ENCODE peak calls at places on chromosomes 11 and 22, in seven cellular contexts. S is HCT116, C is cardiac muscle cell, D is cardiac fibroblast, E is GM12878, H is OCI-LY7, U is foreskin fibroblast. L is an unnamed sample.

GRCh38 chr11:78767409-78767932 is 192.8 kb upstream of the NARS2 start:
- DNase-seq in S (no peak), C (no peak), D (no peak), E (no peak), H (no peak), U (peak; percentile 29), L (no peak)

GRCh38 chr22:41256898-41257260 is 16.1 kb upstream of the CHADL start:
- DNase-seq in S (no peak), C (no peak), D (peak; percentile 22), E (no peak), H (no peak), U (peak; percentile 24), L (no peak)

GRCh38 chr11:8913961-8914660 is 3.1 kb downstream of the AKIP1 start:
- DNase-seq in S (no peak), C (peak; percentile 59), D (peak; percentile 64), E (no peak), H (peak; percentile 70), U (peak; percentile 69), L (peak; percentile 62)

GRCh38 chr11:73288873-73289707 is 17.0 kb downstream of the P2RY6 start:
- DNase-seq in S (peak; percentile 53), C (peak; percentile 73), D (peak; percentile 81), E (peak; percentile 70), H (peak; percentile 80), U (peak; percentile 79), L (peak; percentile 84)

GRCh38 chr11:111974451-111974850 is 37.3 kb downstream of the DIXDC1 start:
- DNase-seq in S (no peak), C (no peak), D (no peak), E (no peak), H (no peak), U (no peak), L (no peak)

GRCh38 chr11:65954771-65955170 is 6.8 kb upstream of the SART1 start:
- DNase-seq in S (no peak), C (no peak), D (no peak), E (no peak), H (no peak), U (no peak), L (no peak)

GRCh38 chr11:108364159-108364558 is 103.2 kb downstream of the C11orf65 start:
- DNase-seq in S (no peak), C (no peak), D (no peak), E (no peak), H (no peak), U (peak; percentile 22), L (no peak)

GRCh38 chr11:76592025-76592914 is 78.3 kb downstream of the LRRC32 start:
- DNase-seq in S (no peak), C (no peak), D (no peak), E (no peak), H (no peak), U (no peak), L (no peak)

GRCh38 chr11:94666792-94667721 is 99.9 kb downstream of the PIWIL4 start:
- DNase-seq in S (no peak), C (no peak), D (no peak), E (no peak), H (no peak), U (no peak), L (no peak)

GRCh38 chr22:47804281-47804680 is 1041.8 kb downstream of the TBC1D22A start:
- DNase-seq in S (no peak), C (no peak), D (no peak), E (no peak), H (no peak), U (no peak), L (no peak)

GRCh38 chr11:3609416-3610265 is 32.2 kb downstream of the ART5 start:
- DNase-seq in S (peak; percentile 35), C (peak; percentile 59), D (peak; percentile 56), E (no peak), H (peak; percentile 51), U (peak; percentile 70), L (peak; percentile 60)

GRCh38 chr22:21837184-21837979 is 30.1 kb downstream of the MAPK1 start:
- DNase-seq in S (peak; percentile 39), C (peak; percentile 62), D (peak; percentile 74), E (no peak), H (no peak), U (peak; percentile 89), L (no peak)

GRCh38 chr11:120400564-120401364 is 64.6 kb downstream of the ARHGEF12 start:
- DNase-seq in S (peak; percentile 90), C (no peak), D (peak; percentile 93), E (peak; percentile 51), H (no peak), U (peak; percentile 97), L (no peak)

GRCh38 chr22:40247976-40248375 is 70.3 kb downstream of the TNRC6B start:
- DNase-seq in S (no peak), C (no peak), D (no peak), E (no peak), H (no peak), U (no peak), L (no peak)

GRCh38 chr11:94139421-94139820 is 10.8 kb downstream of the PANX1 start:
- DNase-seq in S (no peak), C (peak; percentile 41), D (no peak), E (no peak), H (no peak), U (no peak), L (no peak)

GRCh38 chr11:112096194-112096593 is 9.5 kb downstream of the SDHD start:
- DNase-seq in S (no peak), C (no peak), D (no peak), E (no peak), H (no peak), U (no peak), L (no peak)

GRCh38 chr22:49934144-49934890 is 15.9 kb downstream of the CRELD2 start:
- DNase-seq in S (no peak), C (no peak), D (peak; percentile 51), E (no peak), H (no peak), U (peak; percentile 60), L (no peak)

GRCh38 chr11:46529928-46530574 is 63.8 kb downstream of the AMBRA1 start:
- DNase-seq in S (no peak), C (no peak), D (no peak), E (no peak), H (no peak), U (no peak), L (no peak)

GRCh38 chr11:576791-577610 is 731 bp downstream of the PHRF1 start:
- DNase-seq in S (no peak), C (no peak), D (no peak), E (no peak), H (no peak), U (no peak), L (no peak)

GRCh38 chr22:31625661-31626426 is 36.2 kb downstream of the PISD start:
- DNase-seq in S (no peak), C (peak; percentile 45), D (peak; percentile 52), E (no peak), H (no peak), U (peak; percentile 55), L (no peak)

GRCh38 chr11:66188580-66188979 is 79.9 kb upstream of the RAB1B start:
- DNase-seq in S (no peak), C (no peak), D (peak; percentile 63), E (no peak), H (no peak), U (peak; percentile 79), L (no peak)

GRCh38 chr11:68889948-68890446 is 13.6 kb downstream of the MRPL21 start:
- DNase-seq in S (no peak), C (peak; percentile 54), D (peak; percentile 84), E (no peak), H (no peak), U (peak; percentile 99), L (no peak)

GRCh38 chr11:68893282-68893681 is 10.3 kb downstream of the MRPL21 start:
- DNase-seq in S (no peak), C (no peak), D (no peak), E (no peak), H (no peak), U (no peak), L (no peak)

GRCh38 chr11:68892576-68892975 is 11.1 kb downstream of the MRPL21 start:
- DNase-seq in S (no peak), C (no peak), D (no peak), E (no peak), H (no peak), U (no peak), L (no peak)

GRCh38 chr11:68891356-68891948 is 12.2 kb downstream of the MRPL21 start:
- DNase-seq in S (no peak), C (no peak), D (no peak), E (no peak), H (no peak), U (no peak), L (no peak)

GRCh38 chr11:68890490-68891231 is 13.0 kb downstream of the MRPL21 start:
- DNase-seq in S (no peak), C (no peak), D (peak; percentile 79), E (no peak), H (no peak), U (peak; percentile 98), L (no peak)
- TF ChIP-seq CTCF in S (no peak), C (no peak), D (no peak), E (no peak), H (no peak), U (no peak), L (no peak)

DNA sequence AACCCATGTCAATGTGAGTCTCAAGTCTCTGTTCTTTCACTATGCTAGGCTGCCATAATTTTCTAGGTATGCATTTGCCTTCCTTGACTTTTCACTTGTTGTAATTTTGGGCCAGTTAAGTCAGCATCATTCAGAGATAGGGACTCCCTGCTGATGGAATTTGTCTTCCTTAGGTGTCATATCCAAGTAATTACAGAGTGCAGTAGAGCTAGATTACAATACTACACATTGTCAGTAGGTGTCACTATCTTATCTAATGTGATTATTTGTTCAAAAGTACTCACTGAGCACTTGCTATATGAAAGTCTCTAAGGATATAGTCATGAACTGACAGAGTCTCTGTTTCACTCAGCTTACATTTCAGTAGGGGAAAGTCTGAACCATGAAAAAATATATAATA is 25.0 kb upstream of the SYN3 start:
- DNase-seq in S (no peak), C (no peak), D (no peak), E (peak; percentile 13), H (peak; percentile 52), U (no peak), L (peak; percentile 36)
- TF ChIP-seq CTCF in S (peak; percentile 34), C (no peak), D (no peak), E (no peak), H (peak; percentile 84), U (no peak), L (peak; percentile 35)

GRCh38 chr11:31493235-31493634 is 16.2 kb downstream of the IMMP1L start:
- DNase-seq in S (no peak), C (no peak), D (no peak), E (no peak), H (no peak), U (no peak), L (no peak)

GRCh38 chr11:31492320-31492913 is 17.0 kb downstream of the IMMP1L start:
- DNase-seq in S (no peak), C (no peak), D (peak; percentile 77), E (no peak), H (no peak), U (peak; percentile 29), L (no peak)

DNA sequence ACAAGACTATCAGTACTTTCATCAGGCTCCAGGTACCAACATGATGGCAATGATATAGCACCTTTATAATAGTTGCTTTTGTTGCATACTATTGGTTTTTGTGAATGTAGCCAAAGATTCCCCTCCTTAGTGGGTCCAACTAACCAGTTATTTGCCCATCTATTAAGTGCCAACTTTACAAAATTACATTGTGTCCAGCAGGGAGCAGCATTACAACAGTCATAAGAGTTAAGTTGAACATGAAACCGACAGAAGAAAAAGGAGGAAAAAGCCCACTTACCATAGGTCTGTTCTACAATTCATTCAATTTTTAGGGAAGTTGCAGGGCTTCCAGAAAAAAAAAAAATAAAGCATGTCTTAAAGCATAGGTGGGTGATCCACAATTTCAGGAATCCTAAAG is 21.6 kb downstream of the IMMP1L start:
- DNase-seq in S (peak; percentile 44), C (peak; percentile 21), D (peak; percentile 82), E (no peak), H (peak; percentile 26), U (peak; percentile 72), L (no peak)
- TF ChIP-seq CTCF in S (peak; percentile 63), C (peak; percentile 53), D (peak; percentile 38), E (peak; percentile 47), H (peak; percentile 74), U (peak; percentile 48), L (peak; percentile 40)

GRCh38 chr11:115528217-115528616 is 24.0 kb upstream of the CADM1 start:
- DNase-seq in S (no peak), C (no peak), D (no peak), E (no peak), H (no peak), U (no peak), L (no peak)
- TF ChIP-seq CTCF in S (no peak), C (no peak), D (no peak), E (no peak), H (no peak), U (no peak), L (no peak)